ENCODE peak calls at places on chromosome 17, in seven cellular contexts. One of them, this sample, is unnamed.

GRCh38 chr17:13725286-13725990 is 123.7 kb upstream of the HS3ST3A1 start:
- DNase-seq in MCF 10A: peak
- DNase-seq in left ventricle myocardium inferior: no peak
- DNase-seq in GM06990: no peak
- DNase-seq in stimulated activated CD8-positive, alpha-beta memory T cell treated with anti-CD3 and anti-CD28 coated beads, Interleukin-4, amount 100 ng/mL, for 1 hour: no peak
- DNase-seq in effector CD4-positive, alpha-beta T cell: no peak
- DNase-seq in D341Med: no peak
- DNase-seq in this sample: no peak

GRCh38 chr17:4771519-4772234 is at the start of gene TM4SF5:
- DNase-seq in MCF 10A: no peak
- DNase-seq in left ventricle myocardium inferior: no peak
- DNase-seq in GM06990: no peak
- DNase-seq in stimulated activated CD8-positive, alpha-beta memory T cell treated with anti-CD3 and anti-CD28 coated beads, Interleukin-4, amount 100 ng/mL, for 1 hour: no peak
- DNase-seq in effector CD4-positive, alpha-beta T cell: no peak
- DNase-seq in D341Med: no peak
- DNase-seq in this sample: no peak

GRCh38 chr17:59151591-59151990 is 3.4 kb downstream of the SKA2 start:
- DNase-seq in MCF 10A: no peak
- DNase-seq in left ventricle myocardium inferior: no peak
- DNase-seq in GM06990: no peak
- DNase-seq in stimulated activated CD8-positive, alpha-beta memory T cell treated with anti-CD3 and anti-CD28 coated beads, Interleukin-4, amount 100 ng/mL, for 1 hour: no peak
- DNase-seq in effector CD4-positive, alpha-beta T cell: no peak
- DNase-seq in D341Med: no peak
- DNase-seq in this sample: no peak

GRCh38 chr17:62109378-62109902 is 44.4 kb upstream of the MED13 start:
- DNase-seq in MCF 10A: peak
- DNase-seq in left ventricle myocardium inferior: no peak
- DNase-seq in GM06990: peak
- DNase-seq in stimulated activated CD8-positive, alpha-beta memory T cell treated with anti-CD3 and anti-CD28 coated beads, Interleukin-4, amount 100 ng/mL, for 1 hour: peak
- DNase-seq in effector CD4-positive, alpha-beta T cell: peak
- DNase-seq in D341Med: peak
- DNase-seq in this sample: peak

GRCh38 chr17:39848600-39848999 is 15.5 kb downstream of the IKZF3 start:
- DNase-seq in MCF 10A: no peak
- DNase-seq in left ventricle myocardium inferior: no peak
- DNase-seq in GM06990: no peak
- DNase-seq in stimulated activated CD8-positive, alpha-beta memory T cell treated with anti-CD3 and anti-CD28 coated beads, Interleukin-4, amount 100 ng/mL, for 1 hour: no peak
- DNase-seq in effector CD4-positive, alpha-beta T cell: no peak
- DNase-seq in D341Med: no peak
- DNase-seq in this sample: no peak

GRCh38 chr17:67241719-67242341 is 3.2 kb downstream of the HELZ start:
- DNase-seq in MCF 10A: no peak
- DNase-seq in left ventricle myocardium inferior: no peak
- DNase-seq in GM06990: no peak
- DNase-seq in stimulated activated CD8-positive, alpha-beta memory T cell treated with anti-CD3 and anti-CD28 coated beads, Interleukin-4, amount 100 ng/mL, for 1 hour: no peak
- DNase-seq in effector CD4-positive, alpha-beta T cell: no peak
- DNase-seq in D341Med: no peak
- DNase-seq in this sample: no peak

GRCh38 chr17:74832421-74832820 is 27.3 kb downstream of the GRIN2C start:
- DNase-seq in MCF 10A: no peak
- DNase-seq in left ventricle myocardium inferior: no peak
- DNase-seq in GM06990: no peak
- DNase-seq in stimulated activated CD8-positive, alpha-beta memory T cell treated with anti-CD3 and anti-CD28 coated beads, Interleukin-4, amount 100 ng/mL, for 1 hour: no peak
- DNase-seq in effector CD4-positive, alpha-beta T cell: no peak
- DNase-seq in D341Med: no peak
- DNase-seq in this sample: no peak

GRCh38 chr17:77470800-77471733 is 330.3 kb downstream of the SEC14L1 start:
- DNase-seq in MCF 10A: peak
- DNase-seq in left ventricle myocardium inferior: peak
- DNase-seq in GM06990: no peak
- DNase-seq in stimulated activated CD8-positive, alpha-beta memory T cell treated with anti-CD3 and anti-CD28 coated beads, Interleukin-4, amount 100 ng/mL, for 1 hour: no peak
- DNase-seq in effector CD4-positive, alpha-beta T cell: no peak
- DNase-seq in D341Med: no peak
- DNase-seq in this sample: no peak

GRCh38 chr17:42325026-42325425 is 36.7 kb downstream of the STAT5A start:
- DNase-seq in MCF 10A: peak
- DNase-seq in left ventricle myocardium inferior: no peak
- DNase-seq in GM06990: no peak
- DNase-seq in stimulated activated CD8-positive, alpha-beta memory T cell treated with anti-CD3 and anti-CD28 coated beads, Interleukin-4, amount 100 ng/mL, for 1 hour: no peak
- DNase-seq in effector CD4-positive, alpha-beta T cell: no peak
- DNase-seq in D341Med: no peak
- DNase-seq in this sample: no peak

GRCh38 chr17:19867094-19867653 is 562 bp downstream of the ULK2 start:
- DNase-seq in MCF 10A: peak
- DNase-seq in left ventricle myocardium inferior: peak
- DNase-seq in GM06990: peak
- DNase-seq in stimulated activated CD8-positive, alpha-beta memory T cell treated with anti-CD3 and anti-CD28 coated beads, Interleukin-4, amount 100 ng/mL, for 1 hour: peak
- DNase-seq in effector CD4-positive, alpha-beta T cell: peak
- DNase-seq in D341Med: peak
- DNase-seq in this sample: no peak

GRCh38 chr17:47993964-47994363 is 23.1 kb downstream of the CDK5RAP3 start:
- DNase-seq in MCF 10A: no peak
- DNase-seq in left ventricle myocardium inferior: no peak
- DNase-seq in GM06990: no peak
- DNase-seq in stimulated activated CD8-positive, alpha-beta memory T cell treated with anti-CD3 and anti-CD28 coated beads, Interleukin-4, amount 100 ng/mL, for 1 hour: no peak
- DNase-seq in effector CD4-positive, alpha-beta T cell: no peak
- DNase-seq in D341Med: peak
- DNase-seq in this sample: no peak

GRCh38 chr17:21295036-21295952 is 10.8 kb downstream of the MAP2K3 start:
- DNase-seq in MCF 10A: no peak
- DNase-seq in left ventricle myocardium inferior: peak
- DNase-seq in GM06990: no peak
- DNase-seq in stimulated activated CD8-positive, alpha-beta memory T cell treated with anti-CD3 and anti-CD28 coated beads, Interleukin-4, amount 100 ng/mL, for 1 hour: no peak
- DNase-seq in effector CD4-positive, alpha-beta T cell: no peak
- DNase-seq in D341Med: peak
- DNase-seq in this sample: no peak

GRCh38 chr17:64232466-64233262 is 30.4 kb downstream of the TEX2 start:
- DNase-seq in MCF 10A: no peak
- DNase-seq in left ventricle myocardium inferior: no peak
- DNase-seq in GM06990: no peak
- DNase-seq in stimulated activated CD8-positive, alpha-beta memory T cell treated with anti-CD3 and anti-CD28 coated beads, Interleukin-4, amount 100 ng/mL, for 1 hour: no peak
- DNase-seq in effector CD4-positive, alpha-beta T cell: no peak
- DNase-seq in D341Med: no peak
- DNase-seq in this sample: no peak

GRCh38 chr17:28500712-28501379 is 5.3 kb upstream of the FOXN1 start:
- DNase-seq in MCF 10A: no peak
- DNase-seq in left ventricle myocardium inferior: no peak
- DNase-seq in GM06990: peak
- DNase-seq in stimulated activated CD8-positive, alpha-beta memory T cell treated with anti-CD3 and anti-CD28 coated beads, Interleukin-4, amount 100 ng/mL, for 1 hour: no peak
- DNase-seq in effector CD4-positive, alpha-beta T cell: no peak
- DNase-seq in D341Med: peak
- DNase-seq in this sample: no peak

GRCh38 chr17:65876985-65877384 is 314.9 kb downstream of the CEP112 start:
- DNase-seq in MCF 10A: no peak
- DNase-seq in left ventricle myocardium inferior: no peak
- DNase-seq in GM06990: no peak
- DNase-seq in stimulated activated CD8-positive, alpha-beta memory T cell treated with anti-CD3 and anti-CD28 coated beads, Interleukin-4, amount 100 ng/mL, for 1 hour: no peak
- DNase-seq in effector CD4-positive, alpha-beta T cell: no peak
- DNase-seq in D341Med: peak
- DNase-seq in this sample: no peak

GRCh38 chr17:11274106-11274505 is 33.1 kb downstream of the SHISA6 start:
- DNase-seq in MCF 10A: no peak
- DNase-seq in left ventricle myocardium inferior: no peak
- DNase-seq in GM06990: no peak
- DNase-seq in stimulated activated CD8-positive, alpha-beta memory T cell treated with anti-CD3 and anti-CD28 coated beads, Interleukin-4, amount 100 ng/mL, for 1 hour: no peak
- DNase-seq in effector CD4-positive, alpha-beta T cell: no peak
- DNase-seq in D341Med: no peak
- DNase-seq in this sample: no peak

This sample was measured in SK-N-MC.